ENCODE peak calls at places on chromosomes 7 and 10, in seven cellular contexts. C is Kasumi-1; V is activated naive CD8-positive, alpha-beta T cell treated with anti-CD3 and anti-CD28 coated beads, Interleukin-2, amount 10 ng/mL, durations not matched to agents 7 days and 5 days; N is left ventricle myocardium inferior; A is non-pigmented ciliary epithelial cell; G is iris pigment epithelial cell; Z is NCI-H2029. R is an unnamed sample.
A peak's percentile ranks its signal among the peaks of the same experiment; 100 is the strongest.

GRCh38 chr10:4767033-4767814 is 58.8 kb upstream of the AKR1E2 start:
- DNase-seq in Z (no peak), A (no peak), N (no peak), V (no peak), C (peak; percentile 77), G (peak; percentile 62), R (peak; percentile 65)

GRCh38 chr7:87853237-87853864 is 22.8 kb downstream of the SLC25A40 start:
- DNase-seq in Z (no peak), C (no peak), A (no peak), N (no peak), V (no peak), G (peak; percentile 17), R (no peak)

GRCh38 chr10:3071405-3072198 is 4.3 kb downstream of the PFKP start:
- DNase-seq in C (peak; percentile 53), G (peak; percentile 93), A (peak; percentile 81), N (no peak), Z (no peak), V (no peak), R (peak; percentile 87)

GRCh38 chr10:13587367-13587766 is 602 bp downstream of the PRPF18 start:
- DNase-seq in G (peak; percentile 5), N (no peak), A (no peak), Z (no peak), C (no peak), V (peak; percentile 38), R (no peak)

GRCh38 chr7:156168434-156168833 is 356.2 kb upstream of the SHH start:
- DNase-seq in Z (no peak), N (no peak), V (no peak), G (no peak), A (no peak), C (no peak), R (no peak)

GRCh38 chr7:92949748-92950147 is 113.4 kb upstream of the CDK6 start:
- DNase-seq in N (no peak), C (no peak), V (no peak), G (no peak), A (no peak), Z (no peak), R (no peak)

GRCh38 chr10:29694121-29694520 is 59.4 kb upstream of the SVIL start:
- DNase-seq in G (no peak), A (no peak), C (no peak), N (no peak), Z (no peak), V (no peak), R (no peak)

GRCh38 chr10:44011603-44011981 is 362.9 kb upstream of the ZNF32 start:
- DNase-seq in Z (no peak), N (no peak), C (no peak), V (no peak), G (no peak), A (no peak), R (no peak)

GRCh38 chr7:144256112-144256511 is 8.5 kb downstream of the OR2A7 start:
- DNase-seq in N (no peak), C (no peak), Z (no peak), V (no peak), A (no peak), G (peak; percentile 31), R (no peak)

GRCh38 chr7:2247141-2247985 is 5.3 kb downstream of the NUDT1 start:
- DNase-seq in G (peak; percentile 17), V (peak; percentile 62), C (no peak), A (no peak), Z (no peak), N (no peak), R (peak; percentile 43)

GRCh38 chr10:74825033-74825370 is 1.4 kb upstream of the KAT6B start:
- DNase-seq in V (no peak), N (no peak), C (peak; percentile 82), A (no peak), G (no peak), Z (no peak), R (peak; percentile 60)

GRCh38 chr7:30612658-30613265 is 18.1 kb downstream of the GARS1 start:
- DNase-seq in C (no peak), A (no peak), G (peak; percentile 61), Z (no peak), N (no peak), V (no peak), R (no peak)

GRCh38 chr7:41313171-41313570 is 389.7 kb downstream of the INHBA start:
- DNase-seq in Z (no peak), A (no peak), V (no peak), G (no peak), N (no peak), C (no peak), R (no peak)

GRCh38 chr7:81903115-81903514 is 133.3 kb upstream of the HGF start:
- DNase-seq in N (no peak), C (no peak), A (no peak), V (no peak), G (no peak), Z (no peak), R (peak; percentile 17)

GRCh38 chr10:101258179-101258885 is 29.1 kb upstream of the LBX1 start:
- DNase-seq in N (no peak), V (no peak), C (peak; percentile 14), A (no peak), G (peak; percentile 14), Z (no peak), R (no peak)

GRCh38 chr10:17056781-17057191 is 72.8 kb downstream of the CUBN start:
- DNase-seq in C (no peak), Z (no peak), V (no peak), A (no peak), N (no peak), G (peak; percentile 61), R (peak; percentile 19)